ENCODE peak calls at places on chromosomes 2 and 18, in eight cellular contexts. J, O, W, V, A, G, L and B are unnamed samples.

GRCh38 chr2:197517150-197517549 is 1.3 kb downstream of the MOB4 start:
- DNase-seq in G (no peak), O (no peak), L (no peak), A (no peak), J (no peak), W (no peak), V (no peak), B (no peak)

GRCh38 chr2:206477296-206477695 is 34.0 kb downstream of the ADAM23 start:
- DNase-seq in J (no peak), G (no peak), L (no peak), V (peak), A (no peak), O (no peak), W (no peak), B (no peak)

GRCh38 chr2:181660181-181660580 is 3.3 kb upstream of the CERKL start:
- DNase-seq in J (no peak), G (no peak), W (no peak), A (no peak), O (no peak), L (no peak), V (no peak), B (no peak)

GRCh38 chr2:47321411-47322031 is 81.4 kb upstream of the MSH2 start:
- DNase-seq in W (no peak), A (no peak), L (no peak), G (no peak), V (peak), J (no peak), O (no peak), B (no peak)

GRCh38 chr2:113818382-113818951 is 62.0 kb upstream of the SLC35F5 start:
- DNase-seq in V (peak), J (peak), A (no peak), W (peak), G (peak), O (peak), L (no peak), B (no peak)

GRCh38 chr2:96769816-96770215 is 9.1 kb downstream of the CNNM4 start:
- DNase-seq in A (no peak), O (peak), L (peak), V (no peak), G (no peak), W (peak), J (no peak), B (no peak)

GRCh38 chr2:112121682-112122254 is 16.4 kb upstream of the FBLN7 start:
- DNase-seq in O (no peak), A (no peak), V (peak), G (peak), J (peak), L (no peak), W (no peak), B (no peak)

GRCh38 chr2:169693344-169693743 is 861 bp downstream of the CFAP210 start:
- DNase-seq in A (no peak), J (no peak), G (no peak), L (no peak), W (no peak), O (no peak), V (peak), B (no peak)

GRCh38 chr18:40493316-40493715 is 1461.7 kb upstream of the PIK3C3 start:
- DNase-seq in W (no peak), O (no peak), V (no peak), A (no peak), G (no peak), L (no peak), J (no peak), B (no peak)